ENCODE peak calls at places on chromosomes 2 and 18, in four cellular contexts. L is HFFc6; X is hepatocyte; I is stimulated activated effector memory CD8-positive, alpha-beta T cell treated with anti-CD3 and anti-CD28 coated beads, Interleukin-12 subunit alpha, Interleukin-12 subunit beta, amount 100 ng/mL, for 72 hours. E is an unnamed sample.

GRCh38 chr2:181153886-181154285 is 173.5 kb downstream of the UBE2E3 start:
- DNase-seq in L (no peak), X (no peak), I (no peak), E (no peak)

GRCh38 chr2:109317471-109318090 is 188.6 kb downstream of the SH3RF3 start:
- DNase-seq in L (no peak), X (no peak), I (no peak), E (no peak)

GRCh38 chr2:98508690-98509054 is 64.0 kb downstream of the INPP4A start:
- DNase-seq in L (no peak), X (no peak), I (no peak), E (no peak)

GRCh38 chr2:209946539-209946938 is 55.9 kb upstream of the RPE start:
- DNase-seq in L (no peak), X (no peak), I (no peak), E (no peak)

GRCh38 chr2:187435078-187435477 is 13.0 kb downstream of the CALCRL start:
- DNase-seq in L (no peak), X (no peak), I (no peak), E (no peak)

GRCh38 chr18:54679318-54680149 is 88.5 kb downstream of the DYNAP start:
- DNase-seq in L (peak), X (peak), I (no peak), E (no peak)

GRCh38 chr2:132979339-132980093 is 309.5 kb upstream of the LYPD1 start:
- DNase-seq in L (no peak), X (no peak), I (no peak), E (no peak)

GRCh38 chr2:85953476-85953875 is 64.7 kb upstream of the ST3GAL5 start:
- DNase-seq in L (no peak), X (no peak), I (no peak), E (no peak)

GRCh38 chr2:180196419-180196977 is 189.4 kb upstream of the CWC22 start:
- DNase-seq in L (no peak), X (no peak), I (no peak), E (no peak)

E was measured in GM12892.